ENCODE peak calls at places on chromosomes 4 and X, in ten cellular contexts. H, S, K, F, T, L, B, G, E and D are unnamed samples.

GRCh38 chrX:84729809-84730208 is 227.6 kb upstream of the HDX start:
- DNase-seq in H (peak; percentile 19), S (no peak), K (peak; percentile 22), F (peak; percentile 54), T (no peak), L (no peak), B (peak; percentile 9), G (no peak), E (peak; percentile 23), D (no peak)

GRCh38 chr4:165810726-165811125 is 62.3 kb upstream of the TLL1 start:
- DNase-seq in H (no peak), S (no peak), K (no peak), F (no peak), T (no peak), L (no peak), B (no peak), G (no peak), E (no peak), D (no peak)

GRCh38 chr4:44446191-44446590 is 2.4 kb downstream of the KCTD8 start:
- DNase-seq in H (no peak), S (no peak), K (no peak), F (no peak), T (no peak), L (no peak), B (no peak), G (no peak), E (no peak), D (no peak)

GRCh38 chr4:180751009-180751408 is 1492.2 kb upstream of the TENM3 start:
- DNase-seq in H (no peak), S (no peak), K (no peak), F (peak; percentile 23), T (no peak), L (no peak), B (no peak), G (no peak), E (no peak), D (no peak)

GRCh38 chrX:152895724-152896420 is 2.0 kb upstream of the ZNF185 start:
- DNase-seq in H (no peak), S (no peak), K (no peak), F (no peak), T (no peak), L (no peak), B (no peak), G (no peak), E (no peak), D (peak; percentile 84)

GRCh38 chrX:53080628-53081580 is 1.3 kb upstream of the TSPYL2 start:
- DNase-seq in H (no peak), S (no peak), K (no peak), F (no peak), T (no peak), L (no peak), B (peak; percentile 60), G (no peak), E (peak; percentile 10), D (no peak)

GRCh38 chr4:111632752-111633151 is 512.5 kb upstream of the FAM241A start:
- DNase-seq in H (no peak), S (no peak), K (no peak), F (no peak), T (no peak), L (no peak), B (no peak), G (no peak), E (no peak), D (no peak)

GRCh38 chr4:44368413-44369167 is 80.0 kb downstream of the KCTD8 start:
- DNase-seq in H (no peak), S (no peak), K (no peak), F (no peak), T (no peak), L (no peak), B (no peak), G (no peak), E (no peak), D (no peak)

GRCh38 chr4:3786196-3786869 is 20.1 kb downstream of the ADRA2C start:
- DNase-seq in H (no peak), S (no peak), K (no peak), F (peak; percentile 48), T (no peak), L (no peak), B (no peak), G (peak; percentile 13), E (no peak), D (no peak)

GRCh38 chr4:110091426-110091825 is 107.0 kb downstream of the ELOVL6 start:
- DNase-seq in H (no peak), S (no peak), K (no peak), F (no peak), T (no peak), L (no peak), B (no peak), G (no peak), E (no peak), D (no peak)

DNA sequence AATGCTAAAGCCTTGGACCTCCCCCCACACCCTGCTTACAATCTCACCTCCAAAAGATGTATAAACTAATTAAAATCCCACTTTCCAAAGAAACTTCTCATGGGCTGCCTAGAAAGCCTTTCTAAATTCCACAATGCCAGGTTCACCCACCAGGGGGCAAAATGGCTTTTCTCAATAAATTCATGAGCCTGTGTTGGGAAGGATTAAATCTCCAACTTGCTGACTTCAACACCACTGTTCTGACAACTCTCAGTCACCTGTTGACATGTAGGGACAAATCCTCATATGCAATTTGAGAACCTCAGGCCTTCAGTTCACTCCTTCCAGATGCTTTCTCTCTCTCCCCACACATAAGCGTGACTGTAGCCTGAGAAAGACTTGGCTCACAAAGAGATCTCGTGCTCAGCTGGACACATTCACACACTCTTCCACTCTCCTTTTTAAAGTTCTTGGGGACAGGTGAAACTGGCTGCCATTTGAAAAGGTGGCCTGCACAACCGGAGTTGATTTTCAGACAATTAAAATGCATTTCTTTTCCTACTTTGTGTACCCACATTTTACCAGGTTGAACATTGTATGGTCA is 88.6 kb upstream of the PRPS2 start:
- DNase-seq in H (peak; percentile 1), S (no peak), K (no peak), F (no peak), T (no peak), L (no peak), B (peak; percentile 19), G (no peak), E (no peak), D (no peak)
- TF ChIP-seq CTCF in H (peak; percentile 9), S (no peak), K (peak; percentile 51), F (peak; percentile 11), T (peak; percentile 22), L (no peak), B (peak; percentile 24), G (no peak), E (no peak), D (peak; percentile 39)

GRCh38 chr4:183935355-183936005 is 30.4 kb downstream of the STOX2 start:
- DNase-seq in H (no peak), S (no peak), K (no peak), F (no peak), T (no peak), L (no peak), B (no peak), G (no peak), E (no peak), D (no peak)
- TF ChIP-seq CTCF in H (no peak), S (no peak), K (no peak), F (no peak), T (no peak), L (no peak), B (no peak), G (no peak), E (no peak), D (no peak)

DNA sequence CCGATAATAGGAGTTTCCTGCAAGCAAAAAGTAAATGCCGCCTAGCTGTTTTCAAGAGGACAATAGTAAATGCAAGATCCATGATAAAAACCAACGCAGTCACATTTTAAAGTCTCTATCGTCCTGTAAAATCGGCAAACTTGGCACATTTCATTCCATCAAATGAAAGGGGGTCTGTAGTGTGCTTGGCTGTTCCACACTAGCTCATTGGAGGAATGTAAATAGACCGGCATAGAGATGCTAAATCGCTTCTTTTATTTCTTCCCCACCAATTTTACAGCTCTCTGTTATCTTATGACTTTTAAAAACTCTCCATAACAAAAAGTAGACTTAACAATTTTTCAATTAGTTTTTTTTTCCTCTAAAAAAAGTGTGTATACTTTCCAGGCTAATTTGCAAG is 202.2 kb downstream of the NLGN4X start:
- DNase-seq in H (no peak), S (no peak), K (no peak), F (no peak), T (no peak), L (no peak), B (no peak), G (no peak), E (no peak), D (no peak)
- TF ChIP-seq CTCF in H (no peak), S (no peak), K (no peak), F (no peak), T (no peak), L (no peak), B (no peak), G (no peak), E (no peak), D (no peak)

DNA sequence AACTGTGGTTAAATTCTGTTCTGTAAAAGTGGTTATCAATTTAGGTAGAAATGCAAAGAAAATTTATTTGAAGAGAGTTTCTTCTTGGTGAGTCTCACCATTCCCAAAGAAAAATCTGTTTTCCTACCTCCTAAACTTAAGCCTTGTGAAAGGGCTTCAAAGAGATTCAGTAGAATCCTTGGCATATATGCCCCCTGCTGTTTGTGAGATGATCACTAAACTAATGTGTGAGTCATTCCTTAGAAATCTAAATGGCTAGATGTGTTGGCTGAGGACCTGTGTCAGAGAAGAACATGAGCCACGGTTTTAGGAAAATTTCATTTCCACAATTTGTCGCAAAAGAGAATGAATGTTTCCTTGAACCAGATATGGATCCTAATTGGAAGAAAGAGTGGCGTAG is 260.9 kb downstream of the SLC7A11 start:
- DNase-seq in H (no peak), S (no peak), K (no peak), F (no peak), T (no peak), L (no peak), B (no peak), G (no peak), E (no peak), D (no peak)
- TF ChIP-seq CTCF in H (no peak), S (no peak), K (no peak), F (no peak), T (no peak), L (no peak), B (no peak), G (no peak), E (no peak), D (peak; percentile 42)

GRCh38 chr4:188218392-188218791 is 79.2 kb downstream of the TRIML1 start:
- DNase-seq in H (no peak), S (no peak), K (no peak), F (no peak), T (no peak), L (no peak), B (no peak), G (no peak), E (no peak), D (no peak)
- TF ChIP-seq CTCF in H (no peak), S (no peak), K (no peak), F (no peak), T (no peak), L (no peak), B (no peak), G (no peak), E (no peak), D (peak; percentile 25)

GRCh38 chrX:138777230-138777629 is 65.7 kb upstream of the FGF13 start:
- DNase-seq in H (no peak), S (no peak), K (no peak), F (no peak), T (no peak), L (no peak), B (no peak), G (no peak), E (no peak), D (no peak)
- TF ChIP-seq CTCF in H (no peak), S (no peak), K (peak; percentile 4), F (no peak), T (no peak), L (no peak), B (no peak), G (no peak), E (no peak), D (no peak)

GRCh38 chrX:11460347-11460746 is 167.1 kb downstream of the AMELX start:
- DNase-seq in H (no peak), S (no peak), K (no peak), F (no peak), T (no peak), L (no peak), B (no peak), G (no peak), E (no peak), D (no peak)
- TF ChIP-seq CTCF in H (no peak), S (no peak), K (no peak), F (peak; percentile 4), T (no peak), L (no peak), B (no peak), G (no peak), E (no peak), D (peak; percentile 32)